ENCODE peak calls at places on chromosome 20, in six cellular contexts. One of them, this sample, is unnamed.
A peak's percentile ranks its signal among the peaks of the same experiment; 100 is the strongest.

GRCh38 chr20:37347891-37348642 is 2.1 kb downstream of the SRC start:
- DNase-seq in neural progenitor cell: no peak
- DNase-seq in hepatocyte: peak; percentile 54
- DNase-seq in BE2C: no peak
- DNase-seq in small intestine: peak; percentile 35
- DNase-seq in mammary epithelial cell: no peak
- DNase-seq in this sample: no peak

GRCh38 chr20:63942250-63943006 is 13.8 kb downstream of the UCKL1 start:
- DNase-seq in small intestine: peak; percentile 29
- DNase-seq in mammary epithelial cell: peak; percentile 79
- DNase-seq in BE2C: peak; percentile 66
- DNase-seq in neural progenitor cell: peak; percentile 80
- DNase-seq in hepatocyte: no peak
- DNase-seq in this sample: peak; percentile 83

GRCh38 chr20:37673429-37673828 is 20.4 kb upstream of the CTNNBL1 start:
- DNase-seq in neural progenitor cell: no peak
- DNase-seq in BE2C: no peak
- DNase-seq in mammary epithelial cell: no peak
- DNase-seq in hepatocyte: no peak
- DNase-seq in small intestine: no peak
- DNase-seq in this sample: no peak

GRCh38 chr20:14948416-14948815 is 611.0 kb upstream of the FLRT3 start:
- DNase-seq in BE2C: no peak
- DNase-seq in neural progenitor cell: peak; percentile 31
- DNase-seq in small intestine: peak; percentile 11
- DNase-seq in hepatocyte: no peak
- DNase-seq in mammary epithelial cell: no peak
- DNase-seq in this sample: no peak

GRCh38 chr20:10672579-10673127 is 1.1 kb downstream of the JAG1 start:
- DNase-seq in hepatocyte: peak; percentile 70
- DNase-seq in mammary epithelial cell: peak; percentile 53
- DNase-seq in small intestine: peak; percentile 76
- DNase-seq in neural progenitor cell: peak; percentile 58
- DNase-seq in BE2C: peak; percentile 42
- DNase-seq in this sample: peak; percentile 67

GRCh38 chr20:11186301-11187008 is 512.7 kb upstream of the JAG1 start:
- DNase-seq in mammary epithelial cell: peak; percentile 81
- DNase-seq in BE2C: no peak
- DNase-seq in neural progenitor cell: no peak
- DNase-seq in hepatocyte: no peak
- DNase-seq in small intestine: no peak
- DNase-seq in this sample: no peak

GRCh38 chr20:43934833-43935232 is 20.2 kb downstream of the TOX2 start:
- DNase-seq in neural progenitor cell: no peak
- DNase-seq in small intestine: no peak
- DNase-seq in hepatocyte: no peak
- DNase-seq in BE2C: no peak
- DNase-seq in mammary epithelial cell: no peak
- DNase-seq in this sample: no peak

GRCh38 chr20:47304287-47304686 is 52.2 kb downstream of the ZMYND8 start:
- DNase-seq in BE2C: no peak
- DNase-seq in neural progenitor cell: no peak
- DNase-seq in mammary epithelial cell: no peak
- DNase-seq in hepatocyte: peak; percentile 60
- DNase-seq in small intestine: peak; percentile 27
- DNase-seq in this sample: no peak

GRCh38 chr20:41560971-41561370 is 57.2 kb downstream of the CHD6 start:
- DNase-seq in hepatocyte: no peak
- DNase-seq in mammary epithelial cell: no peak
- DNase-seq in small intestine: no peak
- DNase-seq in neural progenitor cell: no peak
- DNase-seq in BE2C: no peak
- DNase-seq in this sample: no peak

GRCh38 chr20:33312583-33312982 is 29.6 kb downstream of the BPIFB1 start:
- DNase-seq in hepatocyte: no peak
- DNase-seq in mammary epithelial cell: no peak
- DNase-seq in BE2C: no peak
- DNase-seq in small intestine: no peak
- DNase-seq in neural progenitor cell: no peak
- DNase-seq in this sample: no peak

GRCh38 chr20:37151529-37151928 is 27.6 kb upstream of the RPN2 start:
- DNase-seq in hepatocyte: no peak
- DNase-seq in BE2C: no peak
- DNase-seq in mammary epithelial cell: no peak
- DNase-seq in neural progenitor cell: no peak
- DNase-seq in small intestine: no peak
- DNase-seq in this sample: no peak

GRCh38 chr20:53282217-53282955 is 310.2 kb downstream of the TSHZ2 start:
- DNase-seq in BE2C: no peak
- DNase-seq in neural progenitor cell: peak; percentile 24
- DNase-seq in hepatocyte: no peak
- DNase-seq in small intestine: no peak
- DNase-seq in mammary epithelial cell: no peak
- DNase-seq in this sample: no peak

GRCh38 chr20:33450867-33451266 is 7.3 kb upstream of the SNTA1 start:
- DNase-seq in BE2C: no peak
- DNase-seq in neural progenitor cell: no peak
- DNase-seq in small intestine: no peak
- DNase-seq in hepatocyte: no peak
- DNase-seq in mammary epithelial cell: peak; percentile 19
- DNase-seq in this sample: no peak

GRCh38 chr20:48760403-48760889 is 67.4 kb downstream of the PREX1 start:
- DNase-seq in hepatocyte: no peak
- DNase-seq in mammary epithelial cell: peak; percentile 27
- DNase-seq in neural progenitor cell: no peak
- DNase-seq in BE2C: no peak
- DNase-seq in small intestine: peak; percentile 78
- DNase-seq in this sample: no peak

GRCh38 chr20:37042986-37043972 is 52.5 kb downstream of the RBL1 start:
- DNase-seq in hepatocyte: no peak
- DNase-seq in BE2C: no peak
- DNase-seq in small intestine: peak; percentile 8
- DNase-seq in mammary epithelial cell: no peak
- DNase-seq in neural progenitor cell: no peak
- DNase-seq in this sample: no peak

GRCh38 chr20:24667689-24668383 is 198.4 kb downstream of the SYNDIG1 start:
- DNase-seq in mammary epithelial cell: no peak
- DNase-seq in neural progenitor cell: no peak
- DNase-seq in BE2C: no peak
- DNase-seq in small intestine: no peak
- DNase-seq in hepatocyte: no peak
- DNase-seq in this sample: no peak

GRCh38 chr20:16027710-16028109 is 545.5 kb downstream of the KIF16B start:
- DNase-seq in BE2C: no peak
- DNase-seq in mammary epithelial cell: no peak
- DNase-seq in small intestine: no peak
- DNase-seq in hepatocyte: no peak
- DNase-seq in neural progenitor cell: peak; percentile 88
- DNase-seq in this sample: no peak

GRCh38 chr20:36768768-36769430 is 4.7 kb downstream of the DSN1 start:
- DNase-seq in BE2C: no peak
- DNase-seq in mammary epithelial cell: no peak
- DNase-seq in small intestine: no peak
- DNase-seq in neural progenitor cell: no peak
- DNase-seq in hepatocyte: no peak
- DNase-seq in this sample: no peak

GRCh38 chr20:9103955-9104354 is 35.1 kb downstream of the PLCB4 start:
- DNase-seq in neural progenitor cell: no peak
- DNase-seq in small intestine: no peak
- DNase-seq in hepatocyte: no peak
- DNase-seq in mammary epithelial cell: peak; percentile 62
- DNase-seq in BE2C: no peak
- DNase-seq in this sample: no peak

GRCh38 chr20:5364997-5365597 is 48.3 kb upstream of the PROKR2 start:
- DNase-seq in small intestine: no peak
- DNase-seq in hepatocyte: no peak
- DNase-seq in mammary epithelial cell: no peak
- DNase-seq in neural progenitor cell: no peak
- DNase-seq in BE2C: no peak
- DNase-seq in this sample: no peak
- H3K4me3 ChIP-seq in small intestine: no peak overlapping the region
- H3K4me3 ChIP-seq in hepatocyte: no peak overlapping the region
- H3K4me3 ChIP-seq in mammary epithelial cell: no peak overlapping the region
- H3K4me3 ChIP-seq in neural progenitor cell: no peak overlapping the region
- H3K4me3 ChIP-seq in BE2C: no peak overlapping the region
- H3K4me3 ChIP-seq in this sample: no peak overlapping the region

GRCh38 chr20:20293986-20294385 is 73.9 kb upstream of the INSM1 start:
- DNase-seq in mammary epithelial cell: no peak
- DNase-seq in small intestine: no peak
- DNase-seq in neural progenitor cell: no peak
- DNase-seq in hepatocyte: no peak
- DNase-seq in BE2C: no peak
- DNase-seq in this sample: no peak

GRCh38 chr20:20286061-20286460 is 81.8 kb upstream of the INSM1 start:
- DNase-seq in mammary epithelial cell: no peak
- DNase-seq in BE2C: no peak
- DNase-seq in hepatocyte: no peak
- DNase-seq in small intestine: no peak
- DNase-seq in neural progenitor cell: no peak
- DNase-seq in this sample: no peak

GRCh38 chr20:20292472-20292871 is 75.4 kb upstream of the INSM1 start:
- DNase-seq in BE2C: no peak
- DNase-seq in mammary epithelial cell: no peak
- DNase-seq in neural progenitor cell: no peak
- DNase-seq in small intestine: no peak
- DNase-seq in hepatocyte: no peak
- DNase-seq in this sample: no peak

DNA sequence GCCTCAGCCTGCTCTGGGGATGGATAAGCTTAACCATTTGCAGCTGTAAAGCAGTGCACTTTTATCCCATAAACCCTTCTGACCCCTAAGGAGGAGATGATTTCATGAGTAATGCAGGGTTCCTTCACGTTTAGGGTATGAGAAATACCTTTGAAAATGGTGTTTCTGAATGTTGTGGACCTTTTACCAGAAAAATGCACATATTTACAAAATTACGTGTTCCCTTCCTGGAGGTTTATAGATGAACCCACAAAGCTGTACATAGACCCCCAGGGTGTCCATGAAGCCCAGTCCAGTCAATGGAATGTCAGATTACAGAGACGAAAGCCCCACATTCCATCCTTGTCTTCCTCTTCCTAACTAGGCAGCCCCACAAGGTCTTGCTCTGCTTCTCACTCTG is 78.6 kb upstream of the INSM1 start:
- DNase-seq in neural progenitor cell: no peak
- DNase-seq in BE2C: no peak
- DNase-seq in mammary epithelial cell: no peak
- DNase-seq in hepatocyte: no peak
- DNase-seq in small intestine: no peak
- DNase-seq in this sample: no peak
- H3K4me1 ChIP-seq in neural progenitor cell: no peaks in the 10 kb centered on the region
- H3K4me1 ChIP-seq in BE2C: no peaks in the 10 kb centered on the region
- H3K4me1 ChIP-seq in mammary epithelial cell: no peaks in the 10 kb centered on the region
- H3K4me1 ChIP-seq in hepatocyte: no peaks in the 10 kb centered on the region
- H3K4me1 ChIP-seq in small intestine: no peaks in the 10 kb centered on the region
- H3K4me1 ChIP-seq in this sample: no peaks in the 10 kb centered on the region

DNA sequence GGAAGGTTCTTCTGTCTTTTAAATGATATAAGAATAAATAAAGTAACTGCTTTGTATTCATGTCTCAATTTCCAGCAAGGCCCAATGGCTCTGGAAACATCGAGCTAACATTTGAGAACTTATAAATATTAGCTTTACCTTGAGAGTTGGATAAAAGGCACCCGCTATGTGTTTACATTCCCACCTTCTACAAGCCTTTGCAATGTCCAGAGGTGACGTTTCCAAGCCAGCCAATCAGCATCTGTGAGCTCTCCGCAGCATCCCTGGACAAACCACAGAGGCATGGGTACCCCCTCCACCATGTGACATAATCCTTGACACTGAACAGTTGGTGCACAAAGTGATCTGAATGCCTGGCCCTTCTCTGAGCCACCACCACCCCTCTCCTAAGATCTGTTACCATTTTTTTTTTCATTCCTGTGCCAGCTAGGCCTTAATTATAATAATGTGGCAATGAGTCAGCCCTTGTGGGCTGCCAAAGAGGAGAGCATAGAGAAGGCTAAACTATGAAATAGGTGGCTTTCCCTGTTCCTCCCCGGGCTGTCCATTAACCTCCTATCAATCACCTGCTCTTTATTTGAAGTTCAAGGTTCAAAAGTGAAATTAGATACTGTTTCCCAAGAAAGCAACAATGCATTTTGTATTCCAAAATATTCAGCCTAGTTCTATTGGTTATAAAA is 4.1 kb downstream of the CBLN4 start:
- DNase-seq in small intestine: peak; percentile 2
- DNase-seq in BE2C: no peak
- DNase-seq in neural progenitor cell: no peak
- DNase-seq in mammary epithelial cell: no peak
- DNase-seq in hepatocyte: no peak
- DNase-seq in this sample: no peak
- H3K9me3 ChIP-seq in small intestine: no peaks in the 10 kb centered on the region
- H3K9me3 ChIP-seq in BE2C: no peaks in the 10 kb centered on the region
- H3K9me3 ChIP-seq in neural progenitor cell: peaks cover 16% of the 10 kb centered on the region
- H3K9me3 ChIP-seq in mammary epithelial cell: no peaks in the 10 kb centered on the region
- H3K9me3 ChIP-seq in hepatocyte: no peaks in the 10 kb centered on the region
- H3K9me3 ChIP-seq in this sample: no peaks in the 10 kb centered on the region

GRCh38 chr20:62362590-62362940 is 4.5 kb downstream of the LAMA5 start:
- DNase-seq in neural progenitor cell: no peak
- DNase-seq in small intestine: no peak
- DNase-seq in hepatocyte: peak; percentile 8
- DNase-seq in BE2C: no peak
- DNase-seq in mammary epithelial cell: no peak
- DNase-seq in this sample: no peak
- H3K4me3 ChIP-seq in neural progenitor cell: no peak overlapping the region
- H3K4me3 ChIP-seq in small intestine: no peak overlapping the region
- H3K4me3 ChIP-seq in hepatocyte: no peak overlapping the region
- H3K4me3 ChIP-seq in BE2C: no peak overlapping the region
- H3K4me3 ChIP-seq in mammary epithelial cell: no peak overlapping the region
- H3K4me3 ChIP-seq in this sample: no peak overlapping the region

GRCh38 chr20:50689864-50690263 is 1.5 kb downstream of the RIPOR3 start:
- DNase-seq in mammary epithelial cell: no peak
- DNase-seq in neural progenitor cell: no peak
- DNase-seq in hepatocyte: no peak
- DNase-seq in small intestine: peak; percentile 86
- DNase-seq in BE2C: peak; percentile 40
- DNase-seq in this sample: no peak

GRCh38 chr20:50692553-50692933 is 1.2 kb upstream of the RIPOR3 start:
- DNase-seq in hepatocyte: no peak
- DNase-seq in mammary epithelial cell: no peak
- DNase-seq in BE2C: no peak
- DNase-seq in small intestine: no peak
- DNase-seq in neural progenitor cell: no peak
- DNase-seq in this sample: no peak

GRCh38 chr20:50690979-50691584 is at the start of gene RIPOR3:
- DNase-seq in small intestine: peak; percentile 29
- DNase-seq in BE2C: peak; percentile 47
- DNase-seq in neural progenitor cell: peak; percentile 59
- DNase-seq in hepatocyte: peak; percentile 19
- DNase-seq in mammary epithelial cell: no peak
- DNase-seq in this sample: no peak

GRCh38 chr20:50691585-50692552 is 527 bp upstream of the RIPOR3 start:
- DNase-seq in small intestine: no peak
- DNase-seq in neural progenitor cell: peak; percentile 60
- DNase-seq in hepatocyte: peak; percentile 57
- DNase-seq in BE2C: peak; percentile 40
- DNase-seq in mammary epithelial cell: peak; percentile 23
- DNase-seq in this sample: no peak

DNA sequence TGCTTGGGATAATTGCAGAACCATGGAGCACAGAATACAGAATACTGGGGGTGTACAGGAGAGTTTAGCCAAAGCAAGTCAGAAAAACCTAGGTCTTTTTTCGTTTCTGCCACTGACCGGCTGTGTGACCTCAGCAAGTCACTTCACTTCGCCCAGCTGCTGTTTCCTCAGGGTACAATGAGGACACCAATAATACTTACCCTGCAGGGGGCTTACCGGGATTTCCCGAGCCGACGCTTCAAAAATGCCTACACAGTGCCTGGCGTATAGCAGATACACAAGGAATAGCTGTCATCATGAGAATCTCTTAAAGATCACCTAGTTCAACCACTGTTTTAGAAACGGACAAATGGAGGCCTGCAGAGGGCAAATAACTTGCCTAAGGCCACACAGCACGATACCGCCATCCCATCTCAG is 772 bp downstream of the RIPOR3 start:
- DNase-seq in mammary epithelial cell: no peak
- DNase-seq in BE2C: peak; percentile 18
- DNase-seq in small intestine: no peak
- DNase-seq in neural progenitor cell: peak; percentile 72
- DNase-seq in hepatocyte: no peak
- DNase-seq in this sample: no peak
- H3K4me1 ChIP-seq in mammary epithelial cell: peaks cover 9% of the 10 kb centered on the region
- H3K4me1 ChIP-seq in BE2C: peaks cover 25% of the 10 kb centered on the region
- H3K4me1 ChIP-seq in small intestine: peaks cover 3% of the 10 kb centered on the region
- H3K4me1 ChIP-seq in neural progenitor cell: peaks cover 28% of the 10 kb centered on the region
- H3K4me1 ChIP-seq in hepatocyte: peaks cover 35% of the 10 kb centered on the region
- H3K4me1 ChIP-seq in this sample: no peaks in the 10 kb centered on the region